ENCODE peak calls at places on chromosomes 12 and 14, in seven cellular contexts. S, V, U, E, I, T and C are unnamed samples.

GRCh38 chr12:12701457-12701856 is 5.5 kb upstream of the GPR19 start:
- DNase-seq in S (no peak), V (no peak), U (no peak), E (peak), I (no peak), T (no peak), C (no peak)

GRCh38 chr12:106080111-106080732 is 58.5 kb downstream of the NUAK1 start:
- DNase-seq in S (no peak), V (no peak), U (peak), E (no peak), I (no peak), T (peak), C (peak)

GRCh38 chr12:26226629-26227375 is 31.4 kb downstream of the SSPN start:
- DNase-seq in S (peak), V (no peak), U (peak), E (peak), I (peak), T (no peak), C (no peak)

GRCh38 chr14:23364604-23365352 is at the start of gene EFS:
- DNase-seq in S (peak), V (no peak), U (no peak), E (peak), I (no peak), T (no peak), C (no peak)

GRCh38 chr12:29278673-29279420 is 102.1 kb downstream of the ERGIC2 start:
- DNase-seq in S (no peak), V (no peak), U (no peak), E (no peak), I (no peak), T (peak), C (no peak)

GRCh38 chr14:52873694-52874093 is 77.2 kb downstream of the FERMT2 start:
- DNase-seq in S (no peak), V (no peak), U (no peak), E (no peak), I (no peak), T (no peak), C (no peak)

GRCh38 chr14:91414475-91415342 is 2.9 kb downstream of the CCDC88C start:
- DNase-seq in S (no peak), V (no peak), U (no peak), E (no peak), I (no peak), T (no peak), C (no peak)

GRCh38 chr14:68819260-68819691 is 26.4 kb upstream of the ZFP36L1 start:
- DNase-seq in S (no peak), V (no peak), U (peak), E (peak), I (no peak), T (peak), C (no peak)

GRCh38 chr12:113334786-113335539 is at the start of gene SLC8B1:
- DNase-seq in S (peak), V (peak), U (peak), E (peak), I (peak), T (peak), C (peak)

GRCh38 chr12:88035271-88035906 is 6.2 kb upstream of the C12orf50 start:
- DNase-seq in S (peak), V (peak), U (peak), E (peak), I (peak), T (peak), C (peak)

GRCh38 chr14:36281309-36281708 is 39.1 kb downstream of the MBIP start:
- DNase-seq in S (no peak), V (no peak), U (no peak), E (no peak), I (no peak), T (no peak), C (no peak)

DNA sequence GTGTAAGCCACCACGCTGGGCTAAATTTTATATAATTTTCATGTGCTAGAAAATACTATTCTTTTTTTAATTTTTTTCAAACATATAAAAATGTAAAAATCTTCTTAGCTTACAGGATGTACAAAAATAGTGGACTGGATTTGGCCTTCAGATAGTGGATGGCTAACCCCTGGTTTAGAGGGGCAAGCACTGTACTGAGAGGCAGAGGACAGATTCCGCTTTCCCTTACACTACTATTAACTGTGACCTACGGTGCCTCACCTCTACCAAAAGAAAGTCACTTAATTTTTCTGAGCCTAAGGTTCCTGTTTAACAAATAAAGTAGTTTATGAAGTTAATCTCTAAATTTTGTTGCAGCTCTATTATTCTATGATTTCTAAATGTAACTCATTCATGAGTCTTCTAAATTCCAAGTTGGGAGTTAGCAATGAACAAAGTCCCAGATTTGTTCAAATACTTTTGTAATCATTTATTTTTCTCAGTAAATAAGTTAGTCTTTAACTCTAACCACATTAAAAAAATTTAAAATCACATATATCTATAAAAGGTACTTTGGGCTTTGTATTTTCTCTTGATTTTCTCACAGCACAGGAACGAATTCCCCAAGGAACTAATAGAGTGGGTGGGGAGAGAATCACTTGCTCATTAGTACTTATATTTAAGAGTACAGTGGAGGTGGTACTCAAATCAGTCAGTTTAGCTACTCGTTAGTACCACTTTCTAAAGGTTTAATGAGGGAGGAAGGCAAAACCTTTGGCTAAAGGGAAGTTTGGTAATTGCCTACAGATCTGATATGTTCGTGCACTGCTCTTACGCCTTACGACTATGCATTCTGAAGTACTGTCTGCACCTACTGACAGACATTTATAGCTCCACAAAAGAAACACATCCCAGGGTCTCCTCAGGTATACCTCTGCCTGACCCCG is 33.7 kb downstream of the SLC15A5 start:
- DNase-seq in S (no peak), V (no peak), U (no peak), E (no peak), I (no peak), T (no peak), C (no peak)
- TF ChIP-seq CTCF in S (no peak), V (no peak), U (no peak), E (no peak), I (no peak), T (no peak), C (no peak)

DNA sequence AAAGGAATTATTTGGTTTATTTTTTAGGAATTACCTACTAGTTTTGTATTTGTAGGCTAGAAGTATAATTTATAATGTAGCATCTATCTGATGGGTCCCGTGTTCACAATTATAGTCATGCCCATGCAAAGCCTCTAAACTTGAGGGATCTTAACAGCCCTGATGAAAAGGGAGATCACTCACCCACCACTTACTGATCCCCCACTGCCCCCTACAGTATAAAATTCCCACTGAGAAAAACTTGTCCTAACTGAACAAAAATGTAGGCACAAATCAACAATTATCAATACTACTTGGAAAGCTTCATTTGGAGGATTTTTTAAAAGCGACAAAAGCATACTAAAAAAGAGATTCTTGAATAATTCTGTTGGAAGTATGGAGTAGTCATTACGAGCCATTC is 21.0 kb downstream of the WIF1 start:
- DNase-seq in S (no peak), V (no peak), U (no peak), E (no peak), I (no peak), T (no peak), C (no peak)
- TF ChIP-seq CTCF in S (no peak), V (peak), U (peak), E (peak), I (no peak), T (peak), C (peak)

DNA sequence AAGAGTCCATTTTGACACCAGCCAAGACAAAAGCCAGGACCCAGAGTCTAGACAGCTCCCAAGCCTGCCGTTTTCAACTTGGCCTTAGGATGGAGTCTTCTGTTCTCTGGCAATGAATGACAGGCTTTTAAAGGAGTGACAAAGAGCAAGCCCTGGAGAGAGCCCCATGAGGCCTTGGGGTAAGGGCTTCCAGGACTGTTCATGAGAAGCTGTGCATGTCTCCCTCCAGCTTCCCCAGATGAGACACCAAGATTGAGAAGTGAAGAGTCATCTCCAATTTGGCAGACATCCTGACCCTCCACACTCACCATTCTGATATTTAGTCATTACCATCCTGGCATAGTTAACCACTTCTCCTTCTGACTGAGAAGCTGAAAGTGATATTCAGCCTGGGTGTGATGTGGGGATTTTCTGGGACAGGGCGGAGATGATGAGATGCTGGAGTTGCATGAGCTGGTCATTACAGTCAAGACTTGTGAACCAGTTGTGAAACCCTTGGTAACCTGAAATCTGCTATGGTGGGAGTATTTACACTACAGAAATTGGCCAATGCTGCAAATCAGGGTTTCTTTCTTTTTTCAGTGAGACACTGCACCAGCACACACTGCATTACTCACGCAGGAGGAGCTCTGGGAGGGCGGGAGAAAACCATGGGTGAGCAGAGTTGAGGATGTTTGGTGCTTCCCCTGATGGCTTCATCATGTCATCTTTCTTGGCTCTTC is 77.8 kb downstream of the VCPKMT start:
- DNase-seq in S (no peak), V (peak), U (peak), E (no peak), I (no peak), T (peak), C (peak)
- TF ChIP-seq CTCF in S (no peak), V (no peak), U (peak), E (no peak), I (no peak), T (peak), C (peak)

GRCh38 chr12:21989819-21990412 is 48.7 kb upstream of the ABCC9 start:
- DNase-seq in S (no peak), V (no peak), U (peak), E (no peak), I (no peak), T (peak), C (peak)
- TF ChIP-seq CTCF in S (peak), V (peak), U (peak), E (no peak), I (no peak), T (peak), C (peak)

GRCh38 chr12:69703146-69703642 is 4.1 kb upstream of the BEST3 start:
- DNase-seq in S (no peak), V (no peak), U (no peak), E (no peak), I (no peak), T (no peak), C (no peak)

GRCh38 chr12:69704357-69704756 is 5.3 kb upstream of the BEST3 start:
- DNase-seq in S (no peak), V (no peak), U (no peak), E (no peak), I (no peak), T (no peak), C (no peak)

GRCh38 chr12:69712826-69713225 is 13.7 kb upstream of the BEST3 start:
- DNase-seq in S (no peak), V (no peak), U (no peak), E (no peak), I (no peak), T (no peak), C (no peak)

GRCh38 chr12:69714542-69714941 is 15.4 kb upstream of the BEST3 start:
- DNase-seq in S (no peak), V (no peak), U (no peak), E (no peak), I (no peak), T (no peak), C (no peak)

GRCh38 chr12:69708649-69709048 is 9.5 kb upstream of the BEST3 start:
- DNase-seq in S (no peak), V (no peak), U (no peak), E (no peak), I (no peak), T (no peak), C (no peak)
- TF ChIP-seq CTCF in S (no peak), V (no peak), U (peak), E (no peak), I (no peak), T (no peak), C (no peak)

GRCh38 chr12:10873374-10873773 is 10.7 kb downstream of the PRH1 start:
- DNase-seq in S (no peak), V (no peak), U (no peak), E (no peak), I (no peak), T (no peak), C (peak)

DNA sequence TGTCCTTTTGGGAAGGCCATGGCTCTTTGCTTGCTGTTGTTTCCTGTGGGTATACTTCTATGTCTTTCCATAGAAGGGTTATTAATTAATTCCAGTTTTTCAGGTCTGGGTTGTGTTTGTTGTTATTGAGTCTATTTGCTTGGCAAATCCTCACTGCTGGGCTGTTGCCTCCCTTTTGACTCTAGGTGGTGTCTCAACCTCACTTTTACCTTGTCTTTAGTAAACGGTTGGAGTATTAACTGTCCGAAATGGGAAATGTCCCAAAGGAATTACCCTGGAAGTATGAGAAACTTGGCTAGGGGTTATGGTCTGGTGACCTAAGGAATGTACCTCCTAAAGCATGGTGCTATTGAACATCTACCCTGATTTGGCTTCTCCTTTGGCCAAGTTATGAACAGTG is 16.7 kb downstream of the PRH1 start:
- DNase-seq in S (no peak), V (no peak), U (no peak), E (no peak), I (no peak), T (no peak), C (no peak)
- TF ChIP-seq CTCF in S (peak), V (no peak), U (no peak), E (no peak), I (no peak), T (peak), C (no peak)